ENCODE peak calls at places on chromosomes 5 and 9, in six cellular contexts. K is stimulated activated CD4-positive, alpha-beta T cell treated with anti-CD3 and anti-CD28 coated beads, Interleukin-4, amount 100 ng/mL, for 24 hours; H is activated naive CD4-positive, alpha-beta T cell treated with Interleukin-2 at 50 U/mL for 16 hours; D is caudate nucleus; M is HFFc6; T is left cardiac atrium. E is an unnamed sample.
A peak's percentile ranks its signal among the peaks of the same experiment; 100 is the strongest.

GRCh38 chr9:92992549-92992948 is 45.2 kb downstream of the FGD3 start:
- DNase-seq in K (no peak), H (no peak), D (no peak), M (no peak), T (no peak), E (no peak)

GRCh38 chr5:96219580-96220281 is 213.3 kb downstream of the PCSK1 start:
- DNase-seq in K (no peak), H (no peak), D (no peak), M (peak; percentile 85), T (no peak), E (no peak)

GRCh38 chr5:91028518-91028956 is 354.6 kb downstream of the ARRDC3 start:
- DNase-seq in K (no peak), H (no peak), D (no peak), M (no peak), T (no peak), E (no peak)

GRCh38 chr5:40478766-40479165 is 200.9 kb upstream of the PTGER4 start:
- DNase-seq in K (no peak), H (no peak), D (no peak), M (peak; percentile 72), T (no peak), E (no peak)

GRCh38 chr5:111493031-111493430 is 19.3 kb downstream of the STARD4 start:
- DNase-seq in K (no peak), H (no peak), D (no peak), M (no peak), T (no peak), E (no peak)

GRCh38 chr5:36875051-36875788 is 1.3 kb upstream of the NIPBL start:
- DNase-seq in K (peak; percentile 57), H (peak; percentile 55), D (peak; percentile 38), M (peak; percentile 22), T (peak; percentile 51), E (peak; percentile 74)

GRCh38 chr9:123927625-123928308 is 2.2 kb downstream of the DENND1A start:
- DNase-seq in K (no peak), H (no peak), D (no peak), M (peak; percentile 27), T (no peak), E (no peak)

GRCh38 chr5:154205441-154206117 is 15.0 kb downstream of the GALNT10 start:
- DNase-seq in K (no peak), H (no peak), D (no peak), M (peak; percentile 43), T (no peak), E (no peak)

GRCh38 chr9:135757356-135757755 is 55.4 kb downstream of the KCNT1 start:
- DNase-seq in K (no peak), H (no peak), D (no peak), M (no peak), T (no peak), E (no peak)